ENCODE peak calls at places on chromosome 6, in nine cellular contexts. One of them, this sample, is unnamed.

GRCh38 chr6:30691208-30691872 is 556 bp upstream of the NRM start:
- DNase-seq in AG04450: no peak
- DNase-seq in A549: no peak
- DNase-seq in astrocyte: no peak
- DNase-seq in heart right ventricle: no peak
- DNase-seq in dorsolateral prefrontal cortex: no peak
- DNase-seq in right cardiac atrium: no peak
- DNase-seq in CD8-positive, alpha-beta T cell: no peak
- DNase-seq in fibroblast of lung: no peak
- DNase-seq in this sample: no peak

GRCh38 chr6:3077430-3077829 is 9.1 kb downstream of the RIPK1 start:
- DNase-seq in AG04450: no peak
- DNase-seq in A549: no peak
- DNase-seq in astrocyte: no peak
- DNase-seq in heart right ventricle: no peak
- DNase-seq in dorsolateral prefrontal cortex: no peak
- DNase-seq in right cardiac atrium: no peak
- DNase-seq in CD8-positive, alpha-beta T cell: no peak
- DNase-seq in fibroblast of lung: no peak
- DNase-seq in this sample: no peak

GRCh38 chr6:169943521-169944337 is 192.3 kb downstream of the ERMARD start:
- DNase-seq in AG04450: no peak
- DNase-seq in A549: no peak
- DNase-seq in astrocyte: no peak
- DNase-seq in heart right ventricle: no peak
- DNase-seq in dorsolateral prefrontal cortex: no peak
- DNase-seq in right cardiac atrium: no peak
- DNase-seq in CD8-positive, alpha-beta T cell: no peak
- DNase-seq in fibroblast of lung: no peak
- DNase-seq in this sample: no peak

GRCh38 chr6:109252261-109253041 is 129.8 kb downstream of the CD164 start:
- DNase-seq in AG04450: no peak
- DNase-seq in A549: no peak
- DNase-seq in astrocyte: no peak
- DNase-seq in heart right ventricle: no peak
- DNase-seq in dorsolateral prefrontal cortex: no peak
- DNase-seq in right cardiac atrium: no peak
- DNase-seq in CD8-positive, alpha-beta T cell: no peak
- DNase-seq in fibroblast of lung: no peak
- DNase-seq in this sample: no peak

GRCh38 chr6:125957845-125958244 is 1.3 kb downstream of the HINT3 start:
- DNase-seq in AG04450: no peak
- DNase-seq in A549: no peak
- DNase-seq in astrocyte: peak
- DNase-seq in heart right ventricle: no peak
- DNase-seq in dorsolateral prefrontal cortex: peak
- DNase-seq in right cardiac atrium: no peak
- DNase-seq in CD8-positive, alpha-beta T cell: no peak
- DNase-seq in fibroblast of lung: peak
- DNase-seq in this sample: peak

GRCh38 chr6:46610862-46611553 is 41.6 kb downstream of the CYP39A1 start:
- DNase-seq in AG04450: no peak
- DNase-seq in A549: no peak
- DNase-seq in astrocyte: no peak
- DNase-seq in heart right ventricle: no peak
- DNase-seq in dorsolateral prefrontal cortex: no peak
- DNase-seq in right cardiac atrium: no peak
- DNase-seq in CD8-positive, alpha-beta T cell: no peak
- DNase-seq in fibroblast of lung: no peak
- DNase-seq in this sample: no peak

GRCh38 chr6:17280138-17280537 is 1.0 kb upstream of the RBM24 start:
- DNase-seq in AG04450: no peak
- DNase-seq in A549: no peak
- DNase-seq in astrocyte: no peak
- DNase-seq in heart right ventricle: no peak
- DNase-seq in dorsolateral prefrontal cortex: no peak
- DNase-seq in right cardiac atrium: no peak
- DNase-seq in CD8-positive, alpha-beta T cell: no peak
- DNase-seq in fibroblast of lung: no peak
- DNase-seq in this sample: no peak

GRCh38 chr6:36130672-36131516 is 581 bp downstream of the MAPK13 start:
- DNase-seq in AG04450: no peak
- DNase-seq in A549: no peak
- DNase-seq in astrocyte: no peak
- DNase-seq in heart right ventricle: no peak
- DNase-seq in dorsolateral prefrontal cortex: no peak
- DNase-seq in right cardiac atrium: peak
- DNase-seq in CD8-positive, alpha-beta T cell: no peak
- DNase-seq in fibroblast of lung: no peak
- DNase-seq in this sample: no peak

GRCh38 chr6:31587791-31588777 is 2.0 kb downstream of the LST1 start:
- DNase-seq in AG04450: no peak
- DNase-seq in A549: no peak
- DNase-seq in astrocyte: no peak
- DNase-seq in heart right ventricle: no peak
- DNase-seq in dorsolateral prefrontal cortex: no peak
- DNase-seq in right cardiac atrium: no peak
- DNase-seq in CD8-positive, alpha-beta T cell: no peak
- DNase-seq in fibroblast of lung: no peak
- DNase-seq in this sample: no peak

GRCh38 chr6:113570651-113571050 is 286.5 kb upstream of the MARCKS start:
- DNase-seq in AG04450: no peak
- DNase-seq in A549: no peak
- DNase-seq in astrocyte: no peak
- DNase-seq in heart right ventricle: no peak
- DNase-seq in dorsolateral prefrontal cortex: no peak
- DNase-seq in right cardiac atrium: no peak
- DNase-seq in CD8-positive, alpha-beta T cell: no peak
- DNase-seq in fibroblast of lung: no peak
- DNase-seq in this sample: no peak

GRCh38 chr6:26157150-26157837 is 70.1 kb downstream of the HFE start:
- DNase-seq in AG04450: no peak
- DNase-seq in A549: peak
- DNase-seq in astrocyte: no peak
- DNase-seq in heart right ventricle: peak
- DNase-seq in dorsolateral prefrontal cortex: peak
- DNase-seq in right cardiac atrium: peak
- DNase-seq in CD8-positive, alpha-beta T cell: peak
- DNase-seq in fibroblast of lung: no peak
- DNase-seq in this sample: peak

GRCh38 chr6:111784423-111784822 is 88.8 kb downstream of the FYN start:
- DNase-seq in AG04450: no peak
- DNase-seq in A549: no peak
- DNase-seq in astrocyte: no peak
- DNase-seq in heart right ventricle: no peak
- DNase-seq in dorsolateral prefrontal cortex: peak
- DNase-seq in right cardiac atrium: no peak
- DNase-seq in CD8-positive, alpha-beta T cell: no peak
- DNase-seq in fibroblast of lung: peak
- DNase-seq in this sample: no peak

GRCh38 chr6:166456360-166457156 is 73.8 kb upstream of the MPC1 start:
- DNase-seq in AG04450: no peak
- DNase-seq in A549: no peak
- DNase-seq in astrocyte: peak
- DNase-seq in heart right ventricle: no peak
- DNase-seq in dorsolateral prefrontal cortex: no peak
- DNase-seq in right cardiac atrium: no peak
- DNase-seq in CD8-positive, alpha-beta T cell: no peak
- DNase-seq in fibroblast of lung: peak
- DNase-seq in this sample: peak

DNA sequence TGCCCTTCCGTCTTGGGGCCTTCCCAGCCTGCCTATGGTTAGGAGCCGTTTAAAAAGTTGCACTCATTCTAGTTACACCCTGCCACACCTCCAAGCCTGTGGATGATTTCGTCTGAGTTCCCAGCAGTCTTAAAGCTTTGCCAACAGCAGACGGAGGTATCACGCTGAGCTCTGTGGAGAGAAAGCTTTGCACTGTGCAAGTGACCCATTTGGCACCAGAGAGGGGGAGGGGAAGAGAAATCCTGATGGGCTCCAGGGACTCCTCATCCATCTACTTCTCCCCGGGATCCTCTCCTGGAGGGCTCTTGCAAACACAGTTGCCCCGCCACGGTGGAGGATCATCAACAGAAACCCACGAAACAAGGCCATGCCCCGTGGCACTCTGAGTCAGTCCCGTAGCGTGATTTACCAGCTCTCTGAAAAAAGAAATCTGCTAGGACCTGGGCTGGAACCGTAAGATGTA is 98.8 kb upstream of the CITED2 start:
- DNase-seq in AG04450: no peak
- DNase-seq in A549: no peak
- DNase-seq in astrocyte: peak
- DNase-seq in heart right ventricle: no peak
- DNase-seq in dorsolateral prefrontal cortex: peak
- DNase-seq in right cardiac atrium: peak
- DNase-seq in CD8-positive, alpha-beta T cell: no peak
- DNase-seq in fibroblast of lung: peak
- DNase-seq in this sample: no peak
- H3K27ac ChIP-seq in AG04450: no peak
- H3K27ac ChIP-seq in A549: no peak
- H3K27ac ChIP-seq in astrocyte: no peak
- H3K27ac ChIP-seq in heart right ventricle: no peak
- H3K27ac ChIP-seq in dorsolateral prefrontal cortex: peak
- H3K27ac ChIP-seq in right cardiac atrium: peak
- H3K27ac ChIP-seq in CD8-positive, alpha-beta T cell: no peak
- H3K27ac ChIP-seq in fibroblast of lung: no peak
- H3K27ac ChIP-seq in this sample: no peak

GRCh38 chr6:130666796-130667195 is 160.4 kb upstream of the SMLR1 start:
- DNase-seq in AG04450: no peak
- DNase-seq in A549: no peak
- DNase-seq in astrocyte: no peak
- DNase-seq in heart right ventricle: no peak
- DNase-seq in dorsolateral prefrontal cortex: no peak
- DNase-seq in right cardiac atrium: no peak
- DNase-seq in CD8-positive, alpha-beta T cell: no peak
- DNase-seq in fibroblast of lung: no peak
- DNase-seq in this sample: no peak
- H3K4me3 ChIP-seq in AG04450: no peak
- H3K4me3 ChIP-seq in A549: no peak
- H3K4me3 ChIP-seq in astrocyte: no peak
- H3K4me3 ChIP-seq in heart right ventricle: no peak
- H3K4me3 ChIP-seq in dorsolateral prefrontal cortex: no peak
- H3K4me3 ChIP-seq in right cardiac atrium: no peak
- H3K4me3 ChIP-seq in CD8-positive, alpha-beta T cell: no peak
- H3K4me3 ChIP-seq in fibroblast of lung: no peak
- H3K4me3 ChIP-seq in this sample: no peak

GRCh38 chr6:41428402-41428994 is 93.1 kb downstream of the NCR2 start:
- DNase-seq in AG04450: no peak
- DNase-seq in A549: no peak
- DNase-seq in astrocyte: no peak
- DNase-seq in heart right ventricle: peak
- DNase-seq in dorsolateral prefrontal cortex: no peak
- DNase-seq in right cardiac atrium: peak
- DNase-seq in CD8-positive, alpha-beta T cell: no peak
- DNase-seq in fibroblast of lung: no peak
- DNase-seq in this sample: no peak

GRCh38 chr6:41426438-41426851 is 91.0 kb downstream of the NCR2 start:
- DNase-seq in AG04450: no peak
- DNase-seq in A549: no peak
- DNase-seq in astrocyte: no peak
- DNase-seq in heart right ventricle: no peak
- DNase-seq in dorsolateral prefrontal cortex: no peak
- DNase-seq in right cardiac atrium: peak
- DNase-seq in CD8-positive, alpha-beta T cell: no peak
- DNase-seq in fibroblast of lung: no peak
- DNase-seq in this sample: peak

GRCh38 chr6:41428995-41429417 is 93.6 kb downstream of the NCR2 start:
- DNase-seq in AG04450: no peak
- DNase-seq in A549: no peak
- DNase-seq in astrocyte: peak
- DNase-seq in heart right ventricle: peak
- DNase-seq in dorsolateral prefrontal cortex: no peak
- DNase-seq in right cardiac atrium: peak
- DNase-seq in CD8-positive, alpha-beta T cell: no peak
- DNase-seq in fibroblast of lung: peak
- DNase-seq in this sample: no peak

GRCh38 chr6:41426888-41427641 is 91.7 kb downstream of the NCR2 start:
- DNase-seq in AG04450: no peak
- DNase-seq in A549: no peak
- DNase-seq in astrocyte: no peak
- DNase-seq in heart right ventricle: no peak
- DNase-seq in dorsolateral prefrontal cortex: no peak
- DNase-seq in right cardiac atrium: no peak
- DNase-seq in CD8-positive, alpha-beta T cell: no peak
- DNase-seq in fibroblast of lung: no peak
- DNase-seq in this sample: no peak

DNA sequence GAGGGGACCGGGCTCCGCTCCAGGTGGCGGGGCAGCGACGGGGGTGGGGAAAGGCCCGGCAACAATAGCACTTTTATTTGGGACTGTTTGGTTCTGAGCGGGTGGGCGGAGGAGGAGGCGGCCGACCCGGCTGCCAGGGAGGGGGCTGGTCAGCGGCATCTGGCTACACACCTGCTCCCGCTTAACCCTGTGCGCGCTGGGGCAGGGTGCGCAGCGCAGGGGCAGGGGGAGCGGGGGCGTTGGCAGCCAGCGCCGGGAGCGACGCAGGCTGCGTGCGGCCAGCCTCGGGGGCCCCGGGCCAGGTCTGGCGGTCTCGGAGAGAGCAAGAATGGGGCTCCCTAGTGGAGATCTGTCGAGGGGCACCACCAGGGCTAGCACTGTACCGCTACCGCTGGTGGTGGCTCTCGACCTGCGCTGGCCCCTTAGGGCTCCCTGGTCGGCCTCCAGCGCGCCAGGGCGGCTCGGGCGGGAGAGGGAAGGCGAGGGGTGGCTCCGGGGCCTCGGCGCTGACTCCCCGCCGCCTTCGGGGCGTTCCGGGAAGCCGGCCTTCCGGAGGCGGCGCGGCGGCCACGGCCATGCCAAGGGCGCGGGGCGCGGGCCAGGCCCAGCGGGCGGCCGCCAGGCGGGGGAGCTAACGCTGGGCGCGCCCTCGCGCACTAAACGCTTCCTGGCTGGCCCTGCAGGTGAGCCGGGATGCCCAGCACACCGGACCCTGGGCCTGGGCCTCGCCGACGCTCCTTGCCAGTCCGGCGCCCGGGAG is 92.4 kb downstream of the NCR2 start:
- DNase-seq in AG04450: no peak
- DNase-seq in A549: no peak
- DNase-seq in astrocyte: no peak
- DNase-seq in heart right ventricle: peak
- DNase-seq in dorsolateral prefrontal cortex: no peak
- DNase-seq in right cardiac atrium: peak
- DNase-seq in CD8-positive, alpha-beta T cell: no peak
- DNase-seq in fibroblast of lung: no peak
- DNase-seq in this sample: no peak
- H3K27ac ChIP-seq in AG04450: no peak
- H3K27ac ChIP-seq in A549: peak
- H3K27ac ChIP-seq in astrocyte: no peak
- H3K27ac ChIP-seq in heart right ventricle: peak
- H3K27ac ChIP-seq in dorsolateral prefrontal cortex: peak
- H3K27ac ChIP-seq in right cardiac atrium: peak
- H3K27ac ChIP-seq in CD8-positive, alpha-beta T cell: no peak
- H3K27ac ChIP-seq in fibroblast of lung: no peak
- H3K27ac ChIP-seq in this sample: no peak

DNA sequence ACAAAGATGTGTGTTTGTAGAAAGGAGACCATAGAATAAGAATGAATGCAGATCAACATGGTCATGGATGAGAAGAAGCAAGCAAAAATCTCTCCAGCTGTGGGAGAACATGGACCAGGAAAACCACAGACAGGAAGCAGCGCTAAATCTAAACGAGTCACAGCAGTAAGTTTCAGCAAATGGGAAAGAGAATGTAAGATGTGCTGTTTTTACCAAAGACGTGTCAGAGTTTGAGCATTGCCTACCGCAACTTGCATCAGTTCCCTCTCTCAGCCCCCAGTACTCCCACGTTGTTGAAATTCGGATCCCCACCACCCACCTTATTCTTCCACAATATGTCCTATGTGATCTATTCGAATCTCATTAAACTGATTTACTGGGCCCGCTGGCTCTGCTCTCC is 59.4 kb upstream of the PRDM1 start:
- DNase-seq in AG04450: no peak
- DNase-seq in A549: no peak
- DNase-seq in astrocyte: peak
- DNase-seq in heart right ventricle: no peak
- DNase-seq in dorsolateral prefrontal cortex: no peak
- DNase-seq in right cardiac atrium: no peak
- DNase-seq in CD8-positive, alpha-beta T cell: no peak
- DNase-seq in fibroblast of lung: peak
- DNase-seq in this sample: no peak
- H3K4me3 ChIP-seq in AG04450: no peak
- H3K4me3 ChIP-seq in A549: no peak
- H3K4me3 ChIP-seq in astrocyte: no peak
- H3K4me3 ChIP-seq in heart right ventricle: no peak
- H3K4me3 ChIP-seq in dorsolateral prefrontal cortex: no peak
- H3K4me3 ChIP-seq in right cardiac atrium: no peak
- H3K4me3 ChIP-seq in CD8-positive, alpha-beta T cell: no peak
- H3K4me3 ChIP-seq in fibroblast of lung: no peak
- H3K4me3 ChIP-seq in this sample: no peak